ENCODE peak calls at places on chromosomes 6 and 20, in seven cellular contexts. One of them, this sample, is unnamed.
A peak's percentile ranks its signal among the peaks of the same experiment; 100 is the strongest.

GRCh38 chr20:9172908-9173307 is 104.0 kb downstream of the PLCB4 start:
- DNase-seq in H9: no peak
- DNase-seq in body of pancreas: no peak
- DNase-seq in AG04450: no peak
- DNase-seq in OCI-LY7: no peak
- DNase-seq in GM20000: no peak
- DNase-seq in right atrium auricular region: no peak
- DNase-seq in this sample: no peak

GRCh38 chr20:910840-911770 is 5.0 kb downstream of the ANGPT4 start:
- DNase-seq in body of pancreas: no peak
- DNase-seq in AG04450: no peak
- DNase-seq in H9: no peak
- DNase-seq in right atrium auricular region: peak; percentile 82
- DNase-seq in OCI-LY7: no peak
- DNase-seq in GM20000: no peak
- DNase-seq in this sample: no peak

GRCh38 chr6:56374841-56375369 is 127.5 kb upstream of the COL21A1 start:
- DNase-seq in GM20000: no peak
- DNase-seq in H9: no peak
- DNase-seq in right atrium auricular region: no peak
- DNase-seq in OCI-LY7: no peak
- DNase-seq in body of pancreas: no peak
- DNase-seq in AG04450: peak; percentile 43
- DNase-seq in this sample: no peak

GRCh38 chr6:80988892-80989291 is 763.6 kb downstream of the TENT5A start:
- DNase-seq in AG04450: no peak
- DNase-seq in GM20000: no peak
- DNase-seq in OCI-LY7: no peak
- DNase-seq in H9: no peak
- DNase-seq in body of pancreas: no peak
- DNase-seq in right atrium auricular region: no peak
- DNase-seq in this sample: no peak

GRCh38 chr6:12767016-12767415 is 50.4 kb downstream of the PHACTR1 start:
- DNase-seq in H9: no peak
- DNase-seq in AG04450: no peak
- DNase-seq in right atrium auricular region: no peak
- DNase-seq in GM20000: no peak
- DNase-seq in OCI-LY7: no peak
- DNase-seq in body of pancreas: no peak
- DNase-seq in this sample: no peak

GRCh38 chr6:25717856-25718740 is 36.4 kb upstream of the SLC17A4 start:
- DNase-seq in right atrium auricular region: no peak
- DNase-seq in AG04450: no peak
- DNase-seq in GM20000: peak; percentile 31
- DNase-seq in H9: no peak
- DNase-seq in OCI-LY7: peak; percentile 59
- DNase-seq in body of pancreas: peak; percentile 19
- DNase-seq in this sample: no peak

GRCh38 chr20:19108181-19108580 is 104.3 kb upstream of the SLC24A3 start:
- DNase-seq in AG04450: no peak
- DNase-seq in right atrium auricular region: no peak
- DNase-seq in body of pancreas: no peak
- DNase-seq in GM20000: no peak
- DNase-seq in OCI-LY7: no peak
- DNase-seq in H9: no peak
- DNase-seq in this sample: no peak

GRCh38 chr6:13807691-13808090 is 6.7 kb downstream of the MCUR1 start:
- DNase-seq in right atrium auricular region: no peak
- DNase-seq in OCI-LY7: no peak
- DNase-seq in AG04450: no peak
- DNase-seq in body of pancreas: no peak
- DNase-seq in GM20000: no peak
- DNase-seq in H9: no peak
- DNase-seq in this sample: no peak

GRCh38 chr6:74690365-74690764 is 515.5 kb downstream of the COL12A1 start:
- DNase-seq in H9: no peak
- DNase-seq in right atrium auricular region: no peak
- DNase-seq in AG04450: no peak
- DNase-seq in OCI-LY7: no peak
- DNase-seq in GM20000: no peak
- DNase-seq in body of pancreas: no peak
- DNase-seq in this sample: no peak

GRCh38 chr6:41306187-41306854 is 19.8 kb upstream of the TREM1 start:
- DNase-seq in right atrium auricular region: no peak
- DNase-seq in body of pancreas: peak; percentile 57
- DNase-seq in H9: peak; percentile 51
- DNase-seq in OCI-LY7: peak; percentile 64
- DNase-seq in GM20000: peak; percentile 57
- DNase-seq in AG04450: no peak
- DNase-seq in this sample: no peak

GRCh38 chr20:36440370-36441026 is 100.8 kb upstream of the MYL9 start:
- DNase-seq in OCI-LY7: no peak
- DNase-seq in GM20000: no peak
- DNase-seq in AG04450: no peak
- DNase-seq in right atrium auricular region: no peak
- DNase-seq in H9: no peak
- DNase-seq in body of pancreas: no peak
- DNase-seq in this sample: no peak

GRCh38 chr6:32195652-32195901 is 3.1 kb upstream of the GPSM3 start:
- DNase-seq in AG04450: peak; percentile 100
- DNase-seq in right atrium auricular region: peak; percentile 100
- DNase-seq in GM20000: no peak
- DNase-seq in OCI-LY7: peak; percentile 100
- DNase-seq in body of pancreas: peak; percentile 100
- DNase-seq in H9: peak; percentile 100
- DNase-seq in this sample: peak; percentile 100

GRCh38 chr6:90537027-90537426 is 49.8 kb downstream of the MAP3K7 start:
- DNase-seq in AG04450: no peak
- DNase-seq in right atrium auricular region: no peak
- DNase-seq in body of pancreas: no peak
- DNase-seq in OCI-LY7: no peak
- DNase-seq in GM20000: no peak
- DNase-seq in H9: no peak
- DNase-seq in this sample: no peak

GRCh38 chr6:151647871-151648639 is 154.2 kb downstream of the CCDC170 start:
- DNase-seq in H9: peak; percentile 94
- DNase-seq in GM20000: no peak
- DNase-seq in OCI-LY7: peak; percentile 25
- DNase-seq in right atrium auricular region: no peak
- DNase-seq in body of pancreas: no peak
- DNase-seq in AG04450: no peak
- DNase-seq in this sample: peak; percentile 20

GRCh38 chr6:31345026-31345730 is 11.8 kb downstream of the HLA-B start:
- DNase-seq in GM20000: no peak
- DNase-seq in AG04450: no peak
- DNase-seq in OCI-LY7: no peak
- DNase-seq in right atrium auricular region: no peak
- DNase-seq in body of pancreas: no peak
- DNase-seq in H9: no peak
- DNase-seq in this sample: no peak

GRCh38 chr20:11159728-11160127 is 485.9 kb upstream of the JAG1 start:
- DNase-seq in body of pancreas: no peak
- DNase-seq in GM20000: no peak
- DNase-seq in OCI-LY7: no peak
- DNase-seq in right atrium auricular region: no peak
- DNase-seq in H9: no peak
- DNase-seq in AG04450: peak; percentile 77
- DNase-seq in this sample: no peak

GRCh38 chr6:170583736-170584180 is 679 bp downstream of the PDCD2 start:
- DNase-seq in H9: no peak
- DNase-seq in OCI-LY7: peak; percentile 51
- DNase-seq in GM20000: peak; percentile 19
- DNase-seq in right atrium auricular region: no peak
- DNase-seq in AG04450: no peak
- DNase-seq in body of pancreas: no peak
- DNase-seq in this sample: no peak

GRCh38 chr6:39327516-39327915 is 5.0 kb upstream of the KCNK16 start:
- DNase-seq in H9: no peak
- DNase-seq in OCI-LY7: no peak
- DNase-seq in AG04450: no peak
- DNase-seq in right atrium auricular region: no peak
- DNase-seq in GM20000: no peak
- DNase-seq in body of pancreas: no peak
- DNase-seq in this sample: no peak

GRCh38 chr20:21096321-21097043 is 9.7 kb downstream of the LINC00237 start:
- DNase-seq in body of pancreas: no peak
- DNase-seq in OCI-LY7: peak; percentile 73
- DNase-seq in GM20000: peak; percentile 18
- DNase-seq in AG04450: no peak
- DNase-seq in H9: peak; percentile 72
- DNase-seq in right atrium auricular region: no peak
- DNase-seq in this sample: no peak

GRCh38 chr20:3494218-3494617 is 23.4 kb downstream of the ATRN start:
- DNase-seq in right atrium auricular region: no peak
- DNase-seq in OCI-LY7: no peak
- DNase-seq in AG04450: no peak
- DNase-seq in body of pancreas: no peak
- DNase-seq in GM20000: no peak
- DNase-seq in H9: no peak
- DNase-seq in this sample: no peak
- TF ChIP-seq CTCF in right atrium auricular region: no peak
- TF ChIP-seq CTCF in OCI-LY7: peak; percentile 44
- TF ChIP-seq CTCF in AG04450: no peak
- TF ChIP-seq CTCF in body of pancreas: no peak
- TF ChIP-seq CTCF in GM20000: no peak
- TF ChIP-seq CTCF in H9: peak; percentile 30
- TF ChIP-seq CTCF in this sample: no peak

GRCh38 chr6:134437376-134437775 is 119.5 kb upstream of the SGK1 start:
- DNase-seq in GM20000: peak; percentile 40
- DNase-seq in OCI-LY7: peak; percentile 20
- DNase-seq in AG04450: no peak
- DNase-seq in body of pancreas: no peak
- DNase-seq in H9: no peak
- DNase-seq in right atrium auricular region: peak; percentile 61
- DNase-seq in this sample: no peak
- TF ChIP-seq CTCF in GM20000: no peak
- TF ChIP-seq CTCF in OCI-LY7: peak; percentile 20
- TF ChIP-seq CTCF in AG04450: peak; percentile 4
- TF ChIP-seq CTCF in body of pancreas: no peak
- TF ChIP-seq CTCF in H9: no peak
- TF ChIP-seq CTCF in right atrium auricular region: no peak
- TF ChIP-seq CTCF in this sample: no peak

DNA sequence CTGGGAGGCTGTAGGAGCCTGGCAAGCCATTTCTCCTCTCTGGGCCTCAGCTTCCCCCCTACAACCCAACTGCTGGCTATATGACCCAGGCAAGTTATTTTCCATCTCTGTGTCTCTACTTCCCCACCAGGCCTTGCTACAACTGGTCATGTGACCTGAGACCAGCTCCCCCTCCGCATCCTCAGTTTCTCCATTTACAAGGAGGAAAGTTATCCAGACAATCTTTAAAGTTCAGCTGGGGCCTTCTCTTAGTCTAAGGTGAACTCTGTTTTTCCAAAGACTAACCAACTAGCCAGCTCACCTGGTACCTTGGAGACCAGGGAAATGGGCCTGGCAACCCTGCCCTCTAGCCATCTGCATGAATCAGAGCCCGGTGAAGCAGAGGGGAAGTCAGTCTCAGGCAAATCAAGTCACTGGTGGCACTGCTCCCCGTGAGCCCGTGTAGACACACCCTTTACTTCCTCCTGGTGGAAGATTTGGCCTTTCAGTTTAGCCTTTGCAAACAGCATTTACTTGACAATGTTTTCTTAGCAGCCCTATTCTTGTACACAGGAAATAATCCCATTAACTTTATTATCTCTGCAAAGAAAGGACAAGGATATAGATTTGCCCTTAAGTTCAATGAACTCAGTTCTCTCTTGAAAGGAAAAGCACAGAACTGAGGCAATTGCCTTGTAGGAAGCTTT is 157.7 kb downstream of the VEGFA start:
- DNase-seq in H9: no peak
- DNase-seq in GM20000: no peak
- DNase-seq in right atrium auricular region: no peak
- DNase-seq in body of pancreas: no peak
- DNase-seq in OCI-LY7: no peak
- DNase-seq in AG04450: no peak
- DNase-seq in this sample: no peak
- TF ChIP-seq CTCF in H9: peak; percentile 27
- TF ChIP-seq CTCF in GM20000: no peak
- TF ChIP-seq CTCF in right atrium auricular region: no peak
- TF ChIP-seq CTCF in body of pancreas: no peak
- TF ChIP-seq CTCF in OCI-LY7: no peak
- TF ChIP-seq CTCF in AG04450: peak; percentile 6
- TF ChIP-seq CTCF in this sample: no peak

GRCh38 chr6:45780523-45780922 is 235.1 kb downstream of the CLIC5 start:
- DNase-seq in GM20000: no peak
- DNase-seq in body of pancreas: no peak
- DNase-seq in AG04450: no peak
- DNase-seq in H9: no peak
- DNase-seq in right atrium auricular region: no peak
- DNase-seq in OCI-LY7: no peak
- DNase-seq in this sample: no peak
- TF ChIP-seq CTCF in GM20000: no peak
- TF ChIP-seq CTCF in body of pancreas: no peak
- TF ChIP-seq CTCF in AG04450: no peak
- TF ChIP-seq CTCF in H9: no peak
- TF ChIP-seq CTCF in right atrium auricular region: no peak
- TF ChIP-seq CTCF in OCI-LY7: no peak
- TF ChIP-seq CTCF in this sample: no peak

GRCh38 chr20:23201658-23202057 is 115.5 kb upstream of the CD93 start:
- DNase-seq in body of pancreas: no peak
- DNase-seq in AG04450: no peak
- DNase-seq in OCI-LY7: no peak
- DNase-seq in GM20000: no peak
- DNase-seq in right atrium auricular region: no peak
- DNase-seq in H9: no peak
- DNase-seq in this sample: no peak

GRCh38 chr20:23200413-23200812 is 114.3 kb upstream of the CD93 start:
- DNase-seq in right atrium auricular region: no peak
- DNase-seq in H9: no peak
- DNase-seq in GM20000: no peak
- DNase-seq in AG04450: no peak
- DNase-seq in OCI-LY7: no peak
- DNase-seq in body of pancreas: no peak
- DNase-seq in this sample: no peak

GRCh38 chr20:23198815-23199214 is 112.7 kb upstream of the CD93 start:
- DNase-seq in right atrium auricular region: no peak
- DNase-seq in OCI-LY7: no peak
- DNase-seq in GM20000: no peak
- DNase-seq in H9: no peak
- DNase-seq in AG04450: no peak
- DNase-seq in body of pancreas: no peak
- DNase-seq in this sample: no peak

GRCh38 chr20:23199356-23199755 is 113.2 kb upstream of the CD93 start:
- DNase-seq in body of pancreas: no peak
- DNase-seq in right atrium auricular region: no peak
- DNase-seq in OCI-LY7: no peak
- DNase-seq in H9: no peak
- DNase-seq in GM20000: no peak
- DNase-seq in AG04450: no peak
- DNase-seq in this sample: no peak

GRCh38 chr20:23200914-23201313 is 114.8 kb upstream of the CD93 start:
- DNase-seq in AG04450: no peak
- DNase-seq in OCI-LY7: no peak
- DNase-seq in GM20000: peak; percentile 22
- DNase-seq in right atrium auricular region: no peak
- DNase-seq in body of pancreas: peak; percentile 51
- DNase-seq in H9: peak; percentile 84
- DNase-seq in this sample: no peak
- TF ChIP-seq CTCF in AG04450: peak; percentile 37
- TF ChIP-seq CTCF in OCI-LY7: no peak
- TF ChIP-seq CTCF in GM20000: no peak
- TF ChIP-seq CTCF in right atrium auricular region: peak; percentile 60
- TF ChIP-seq CTCF in body of pancreas: peak; percentile 54
- TF ChIP-seq CTCF in H9: peak; percentile 80
- TF ChIP-seq CTCF in this sample: peak; percentile 48

This sample was measured in neural crest cell.